ENCODE peak calls at places on chromosomes 2 and 18, in eight cellular contexts. Q is A549; B is astrocyte of the spinal cord; O is CD8-positive, alpha-beta T cell; E is HFF-Myc; C is fibroblast of villous mesenchyme; T is dorsolateral prefrontal cortex; J is LNCaP clone FGC. X is an unnamed sample.

GRCh38 chr2:9002637-9003365 is 683 bp downstream of the MBOAT2 start:
- DNase-seq in Q (peak; percentile 37), B (peak; percentile 37), O (peak; percentile 11), E (no peak), C (peak; percentile 36), T (peak; percentile 9), J (no peak), X (no peak)

GRCh38 chr2:151032741-151033152 is 228.9 kb downstream of the RBM43 start:
- DNase-seq in Q (no peak), B (peak; percentile 77), O (no peak), E (peak; percentile 99), C (peak; percentile 87), T (no peak), J (no peak), X (no peak)

GRCh38 chr2:112644933-112645395 is 775 bp upstream of the SLC20A1 start:
- DNase-seq in Q (no peak), B (no peak), O (no peak), E (no peak), C (peak; percentile 70), T (peak; percentile 46), J (no peak), X (no peak)

GRCh38 chr2:100857915-100858314 is 38.0 kb downstream of the NPAS2 start:
- DNase-seq in Q (peak; percentile 57), B (peak; percentile 72), O (no peak), E (no peak), C (peak; percentile 83), T (no peak), J (no peak), X (no peak)

GRCh38 chr2:140454717-140455116 is 1674.5 kb upstream of the NXPH2 start:
- DNase-seq in Q (peak; percentile 30), B (peak; percentile 75), O (no peak), E (peak; percentile 0), C (peak; percentile 8), T (no peak), J (no peak), X (no peak)

GRCh38 chr18:38241216-38241615 is 675.6 kb upstream of the CELF4 start:
- DNase-seq in Q (no peak), B (peak; percentile 50), O (no peak), E (no peak), C (no peak), T (no peak), J (no peak), X (no peak)

GRCh38 chr2:240368746-240369724 is 66.4 kb upstream of the GPC1 start:
- DNase-seq in Q (no peak), B (no peak), O (no peak), E (no peak), C (no peak), T (no peak), J (no peak), X (no peak)

GRCh38 chr2:64750001-64750816 is 96.5 kb upstream of the SERTAD2 start:
- DNase-seq in Q (peak; percentile 64), B (peak; percentile 64), O (peak; percentile 39), E (no peak), C (peak; percentile 25), T (peak; percentile 76), J (no peak), X (no peak)

GRCh38 chr2:3535794-3536681 is 16.7 kb upstream of the ADI1 start:
- DNase-seq in Q (peak; percentile 66), B (peak; percentile 95), O (no peak), E (peak; percentile 75), C (peak; percentile 98), T (no peak), J (no peak), X (no peak)

GRCh38 chr18:35283923-35284794 is 5.9 kb downstream of the ZSCAN30 start:
- DNase-seq in Q (peak; percentile 5), B (no peak), O (no peak), E (no peak), C (no peak), T (no peak), J (no peak), X (no peak)

GRCh38 chr2:10030311-10030736 is 13.0 kb upstream of the KLF11 start:
- DNase-seq in Q (no peak), B (no peak), O (no peak), E (no peak), C (no peak), T (no peak), J (no peak), X (no peak)

GRCh38 chr2:38415761-38416291 is 38.8 kb upstream of the ATL2 start:
- DNase-seq in Q (no peak), B (no peak), O (no peak), E (no peak), C (no peak), T (no peak), J (no peak), X (no peak)

GRCh38 chr2:227706859-227707258 is 11.0 kb downstream of the SLC19A3 start:
- DNase-seq in Q (no peak), B (no peak), O (no peak), E (no peak), C (no peak), T (no peak), J (no peak), X (no peak)

GRCh38 chr2:35871672-35872071 is 483.9 kb upstream of the CRIM1 start:
- DNase-seq in Q (peak; percentile 29), B (no peak), O (no peak), E (no peak), C (no peak), T (no peak), J (peak; percentile 8), X (no peak)

DNA sequence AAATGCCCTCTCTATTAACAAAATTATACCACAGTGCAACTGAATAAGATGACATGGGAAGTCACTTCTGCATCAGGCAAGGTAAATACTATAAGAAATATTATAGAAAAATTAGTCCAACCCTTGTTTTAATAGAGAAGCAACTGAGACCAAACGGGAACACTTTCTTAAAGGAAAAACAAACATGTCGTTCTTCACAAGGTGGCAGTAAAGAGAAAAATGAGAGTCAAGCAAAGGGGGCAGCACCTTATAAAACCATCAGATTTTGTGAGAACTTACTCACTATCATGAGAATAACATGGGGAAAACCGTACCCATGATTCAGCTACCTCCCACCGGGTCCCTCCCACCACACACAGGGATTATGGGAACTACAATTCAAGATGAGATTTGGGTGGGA is 481.7 kb upstream of the CRIM1 start:
- DNase-seq in Q (no peak), B (no peak), O (no peak), E (no peak), C (no peak), T (no peak), J (no peak), X (no peak)
- TF ChIP-seq CTCF in Q (no peak), B (no peak), O (no peak), E (no peak), C (no peak), T (no peak), J (peak; percentile 25), X (peak; percentile 1)

GRCh38 chr2:218033208-218033589 is 30.4 kb upstream of the TNS1 start:
- DNase-seq in Q (no peak), B (no peak), O (no peak), E (no peak), C (no peak), T (no peak), J (no peak), X (no peak)

GRCh38 chr2:218033590-218034496 is 31.0 kb upstream of the TNS1 start:
- DNase-seq in Q (no peak), B (no peak), O (no peak), E (no peak), C (no peak), T (no peak), J (no peak), X (no peak)

GRCh38 chr2:218035463-218036100 is 32.8 kb upstream of the TNS1 start:
- DNase-seq in Q (no peak), B (no peak), O (no peak), E (no peak), C (no peak), T (no peak), J (no peak), X (no peak)

GRCh38 chr2:218039171-218039570 is 29.9 kb upstream of the RUFY4 start:
- DNase-seq in Q (no peak), B (peak; percentile 5), O (no peak), E (no peak), C (no peak), T (no peak), J (no peak), X (no peak)

DNA sequence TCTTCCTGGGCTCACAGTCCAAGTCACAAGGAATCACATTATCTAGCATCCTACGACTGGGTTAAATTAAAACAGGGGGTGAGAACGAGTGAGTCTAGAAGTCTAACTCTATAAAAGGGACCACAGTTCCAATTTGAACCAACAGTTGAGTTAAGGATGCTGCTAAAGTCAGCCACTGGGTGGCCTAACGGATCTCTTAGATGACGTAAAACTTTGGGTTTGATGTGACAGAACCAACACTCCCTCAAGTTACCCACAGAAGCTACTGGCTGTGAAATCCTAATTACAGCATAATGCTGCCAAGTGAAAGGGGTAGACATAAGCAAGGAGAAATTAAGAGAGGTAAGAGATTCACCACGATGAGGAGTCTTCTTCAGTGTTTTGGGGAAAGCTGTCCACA is 32.7 kb upstream of the RUFY4 start:
- DNase-seq in Q (no peak), B (no peak), O (no peak), E (no peak), C (peak; percentile 12), T (no peak), J (no peak), X (no peak)
- TF ChIP-seq CTCF in Q (no peak), B (no peak), O (no peak), E (no peak), C (peak; percentile 22), T (no peak), J (no peak), X (no peak)

GRCh38 chr2:88038263-88039105 is 17.1 kb downstream of the KRCC1 start:
- DNase-seq in Q (peak; percentile 81), B (peak; percentile 94), O (no peak), E (peak; percentile 66), C (peak; percentile 89), T (no peak), J (no peak), X (no peak)
- TF ChIP-seq CTCF in Q (no peak), B (no peak), O (no peak), E (no peak), C (no peak), T (no peak), J (no peak), X (no peak)

GRCh38 chr2:202871161-202872141 is at the start of gene ICA1L:
- DNase-seq in Q (peak; percentile 60), B (peak; percentile 71), O (peak; percentile 46), E (no peak), C (peak; percentile 58), T (peak; percentile 67), J (no peak), X (peak; percentile 36)
- TF ChIP-seq CTCF in Q (no peak), B (peak; percentile 2), O (no peak), E (no peak), C (no peak), T (no peak), J (peak; percentile 19), X (peak; percentile 14)

GRCh38 chr2:219405451-219405850 is 12.7 kb upstream of the DES start:
- DNase-seq in Q (no peak), B (no peak), O (no peak), E (no peak), C (no peak), T (no peak), J (no peak), X (no peak)
- TF ChIP-seq CTCF in Q (no peak), B (peak; percentile 38), O (no peak), E (no peak), C (peak; percentile 8), T (no peak), J (no peak), X (no peak)

GRCh38 chr2:234745347-234745746 is 206.5 kb upstream of the SH3BP4 start:
- DNase-seq in Q (peak; percentile 13), B (no peak), O (no peak), E (no peak), C (no peak), T (no peak), J (no peak), X (no peak)
- TF ChIP-seq CTCF in Q (no peak), B (no peak), O (no peak), E (peak; percentile 21), C (peak; percentile 24), T (no peak), J (peak; percentile 24), X (no peak)